ENCODE peak calls at places on chromosomes 7 and 10, in ten cellular contexts. One of them, this sample, is unnamed.

GRCh38 chr7:3027005-3027404 is 16.7 kb downstream of the CARD11 start:
- DNase-seq in prostate gland: no peak
- DNase-seq in testis: no peak
- DNase-seq in ovary: no peak
- DNase-seq in breast epithelium: peak
- DNase-seq in uterus: no peak
- DNase-seq in HCT116: no peak
- DNase-seq in heart left ventricle: no peak
- DNase-seq in spleen: no peak
- DNase-seq in adrenal gland: peak
- DNase-seq in this sample: no peak

GRCh38 chr7:17849504-17849903 is 90.8 kb downstream of the SNX13 start:
- DNase-seq in ovary: no peak
- DNase-seq in breast epithelium: no peak
- DNase-seq in heart left ventricle: no peak
- DNase-seq in adrenal gland: no peak
- DNase-seq in HCT116: no peak
- DNase-seq in testis: no peak
- DNase-seq in prostate gland: no peak
- DNase-seq in spleen: no peak
- DNase-seq in uterus: no peak
- DNase-seq in this sample: no peak

GRCh38 chr10:73648252-73648651 is 7.0 kb upstream of the MYOZ1 start:
- DNase-seq in heart left ventricle: peak
- DNase-seq in testis: peak
- DNase-seq in ovary: peak
- DNase-seq in spleen: no peak
- DNase-seq in adrenal gland: no peak
- DNase-seq in HCT116: no peak
- DNase-seq in prostate gland: no peak
- DNase-seq in uterus: no peak
- DNase-seq in breast epithelium: no peak
- DNase-seq in this sample: no peak

GRCh38 chr7:30778246-30779025 is 7.2 kb downstream of the MINDY4 start:
- DNase-seq in spleen: no peak
- DNase-seq in testis: no peak
- DNase-seq in ovary: no peak
- DNase-seq in heart left ventricle: peak
- DNase-seq in adrenal gland: no peak
- DNase-seq in prostate gland: peak
- DNase-seq in breast epithelium: no peak
- DNase-seq in uterus: no peak
- DNase-seq in HCT116: no peak
- DNase-seq in this sample: no peak

GRCh38 chr10:48625013-48625412 is 20.1 kb upstream of the ARHGAP22 start:
- DNase-seq in testis: no peak
- DNase-seq in breast epithelium: no peak
- DNase-seq in adrenal gland: no peak
- DNase-seq in heart left ventricle: no peak
- DNase-seq in spleen: no peak
- DNase-seq in uterus: no peak
- DNase-seq in ovary: no peak
- DNase-seq in prostate gland: no peak
- DNase-seq in HCT116: no peak
- DNase-seq in this sample: no peak

GRCh38 chr10:44974628-44975431 is 3.8 kb downstream of the DEPP1 start:
- DNase-seq in prostate gland: peak
- DNase-seq in breast epithelium: no peak
- DNase-seq in HCT116: peak
- DNase-seq in ovary: peak
- DNase-seq in adrenal gland: peak
- DNase-seq in spleen: peak
- DNase-seq in testis: peak
- DNase-seq in heart left ventricle: peak
- DNase-seq in uterus: peak
- DNase-seq in this sample: peak

GRCh38 chr7:85483205-85483604 is 296.3 kb upstream of the SEMA3D start:
- DNase-seq in testis: no peak
- DNase-seq in prostate gland: no peak
- DNase-seq in spleen: no peak
- DNase-seq in uterus: no peak
- DNase-seq in HCT116: no peak
- DNase-seq in heart left ventricle: no peak
- DNase-seq in breast epithelium: no peak
- DNase-seq in adrenal gland: no peak
- DNase-seq in ovary: no peak
- DNase-seq in this sample: no peak

GRCh38 chr10:31437959-31438358 is 118.9 kb downstream of the ZEB1 start:
- DNase-seq in testis: no peak
- DNase-seq in adrenal gland: no peak
- DNase-seq in uterus: no peak
- DNase-seq in heart left ventricle: no peak
- DNase-seq in HCT116: no peak
- DNase-seq in spleen: no peak
- DNase-seq in ovary: no peak
- DNase-seq in breast epithelium: no peak
- DNase-seq in prostate gland: no peak
- DNase-seq in this sample: no peak

GRCh38 chr7:98730331-98730730 is 113.2 kb downstream of the NPTX2 start:
- DNase-seq in adrenal gland: no peak
- DNase-seq in ovary: no peak
- DNase-seq in spleen: peak
- DNase-seq in heart left ventricle: no peak
- DNase-seq in HCT116: no peak
- DNase-seq in breast epithelium: no peak
- DNase-seq in uterus: no peak
- DNase-seq in testis: no peak
- DNase-seq in prostate gland: no peak
- DNase-seq in this sample: no peak

DNA sequence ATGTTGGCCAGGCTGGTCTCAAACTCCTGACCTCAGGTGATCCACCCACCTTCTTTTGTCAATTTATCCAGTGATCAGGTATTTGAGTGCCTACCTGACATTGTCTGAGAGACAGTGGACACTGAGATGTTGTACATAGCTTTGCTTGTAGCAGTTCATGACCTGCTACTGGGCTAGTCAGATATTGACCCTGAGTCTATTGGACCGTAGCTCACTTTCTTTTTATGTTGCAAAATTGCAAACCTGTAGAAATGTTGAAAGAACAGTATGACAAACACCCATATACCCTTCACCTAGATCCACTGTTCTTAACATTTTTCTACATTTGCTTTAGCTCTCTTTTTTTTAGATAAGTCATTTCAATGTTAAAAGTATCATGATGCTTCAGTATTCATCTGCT is 410.4 kb upstream of the GALNT17 start:
- DNase-seq in breast epithelium: no peak
- DNase-seq in testis: no peak
- DNase-seq in adrenal gland: no peak
- DNase-seq in spleen: no peak
- DNase-seq in ovary: no peak
- DNase-seq in heart left ventricle: no peak
- DNase-seq in HCT116: no peak
- DNase-seq in prostate gland: no peak
- DNase-seq in uterus: no peak
- DNase-seq in this sample: no peak
- TF ChIP-seq POLR2A in breast epithelium: no peak
- TF ChIP-seq POLR2A in testis: no peak
- TF ChIP-seq POLR2A in adrenal gland: no peak
- TF ChIP-seq POLR2A in spleen: no peak
- TF ChIP-seq POLR2A in ovary: no peak
- TF ChIP-seq POLR2A in heart left ventricle: no peak
- TF ChIP-seq POLR2A in HCT116: no peak
- TF ChIP-seq POLR2A in prostate gland: no peak
- TF ChIP-seq POLR2A in uterus: no peak
- TF ChIP-seq POLR2A in this sample: no peak

GRCh38 chr10:119543814-119544642 is 1.5 kb upstream of the RGS10 start:
- DNase-seq in ovary: no peak
- DNase-seq in spleen: no peak
- DNase-seq in testis: no peak
- DNase-seq in uterus: peak
- DNase-seq in adrenal gland: no peak
- DNase-seq in HCT116: no peak
- DNase-seq in prostate gland: no peak
- DNase-seq in breast epithelium: no peak
- DNase-seq in heart left ventricle: no peak
- DNase-seq in this sample: no peak

GRCh38 chr10:119541459-119542356 is 811 bp downstream of the RGS10 start:
- DNase-seq in heart left ventricle: peak
- DNase-seq in HCT116: no peak
- DNase-seq in spleen: peak
- DNase-seq in breast epithelium: no peak
- DNase-seq in prostate gland: no peak
- DNase-seq in testis: no peak
- DNase-seq in ovary: no peak
- DNase-seq in adrenal gland: no peak
- DNase-seq in uterus: peak
- DNase-seq in this sample: peak

GRCh38 chr10:119545310-119545709 is 2.8 kb upstream of the RGS10 start:
- DNase-seq in adrenal gland: no peak
- DNase-seq in HCT116: no peak
- DNase-seq in ovary: no peak
- DNase-seq in spleen: no peak
- DNase-seq in breast epithelium: no peak
- DNase-seq in heart left ventricle: no peak
- DNase-seq in prostate gland: no peak
- DNase-seq in uterus: no peak
- DNase-seq in testis: no peak
- DNase-seq in this sample: no peak

GRCh38 chr10:119542357-119542989 is at the start of gene RGS10:
- DNase-seq in heart left ventricle: peak
- DNase-seq in adrenal gland: peak
- DNase-seq in testis: peak
- DNase-seq in prostate gland: peak
- DNase-seq in spleen: peak
- DNase-seq in breast epithelium: no peak
- DNase-seq in uterus: peak
- DNase-seq in HCT116: peak
- DNase-seq in ovary: peak
- DNase-seq in this sample: peak

DNA sequence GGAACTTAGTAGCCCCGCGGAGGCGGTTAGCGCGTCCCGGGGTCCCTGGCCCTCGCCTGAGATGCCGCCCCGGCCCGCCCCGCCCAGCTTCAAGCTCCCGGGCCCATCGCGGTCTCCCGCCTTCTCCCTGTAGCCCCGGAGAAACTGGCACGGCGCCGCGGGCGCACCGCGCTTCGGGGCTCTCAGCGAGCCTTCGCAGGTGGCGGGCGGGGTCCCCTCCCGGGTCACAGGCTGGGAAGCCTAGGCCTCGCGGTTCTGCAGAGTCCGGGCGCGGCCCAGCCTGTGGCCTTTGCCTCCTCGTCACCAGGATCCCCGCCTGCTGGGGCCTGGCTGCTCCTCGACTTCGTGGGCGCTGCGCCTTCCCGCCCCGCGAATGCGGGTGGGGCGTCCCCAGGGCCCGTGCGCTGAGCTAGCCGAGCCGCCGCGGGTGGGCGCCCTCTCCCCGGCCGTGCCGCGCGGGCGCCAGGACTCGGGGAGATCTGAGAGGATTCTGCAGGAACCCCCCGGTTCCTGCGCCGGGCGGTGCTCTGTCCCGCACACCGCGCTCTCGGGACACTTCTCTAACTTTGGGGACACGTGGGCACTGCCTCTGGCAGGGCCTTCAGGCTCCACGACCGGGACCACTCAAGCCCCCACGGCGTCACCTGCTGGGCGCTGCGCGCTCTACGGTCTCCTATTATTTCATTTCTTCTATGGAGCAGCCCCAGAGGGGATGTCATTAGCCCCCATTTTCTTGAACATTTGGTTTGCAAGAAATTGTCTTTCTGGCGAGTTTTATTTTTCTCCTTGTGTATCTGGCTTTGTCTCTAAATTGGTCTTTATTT is 683 bp upstream of the RGS10 start:
- DNase-seq in adrenal gland: no peak
- DNase-seq in testis: peak
- DNase-seq in prostate gland: peak
- DNase-seq in spleen: peak
- DNase-seq in heart left ventricle: peak
- DNase-seq in ovary: peak
- DNase-seq in uterus: peak
- DNase-seq in HCT116: no peak
- DNase-seq in breast epithelium: no peak
- DNase-seq in this sample: peak
- TF ChIP-seq POLR2A in adrenal gland: no peak
- TF ChIP-seq POLR2A in testis: no peak
- TF ChIP-seq POLR2A in prostate gland: no peak
- TF ChIP-seq POLR2A in spleen: no peak
- TF ChIP-seq POLR2A in heart left ventricle: no peak
- TF ChIP-seq POLR2A in ovary: no peak
- TF ChIP-seq POLR2A in uterus: no peak
- TF ChIP-seq POLR2A in HCT116: no peak
- TF ChIP-seq POLR2A in breast epithelium: no peak
- TF ChIP-seq POLR2A in this sample: peak

GRCh38 chr7:130926021-130926691 is 192.1 kb upstream of the KLF14 start:
- DNase-seq in ovary: no peak
- DNase-seq in testis: no peak
- DNase-seq in breast epithelium: no peak
- DNase-seq in prostate gland: no peak
- DNase-seq in HCT116: no peak
- DNase-seq in spleen: peak
- DNase-seq in heart left ventricle: no peak
- DNase-seq in uterus: no peak
- DNase-seq in adrenal gland: no peak
- DNase-seq in this sample: no peak
- TF ChIP-seq POLR2A in ovary: no peak
- TF ChIP-seq POLR2A in testis: no peak
- TF ChIP-seq POLR2A in breast epithelium: no peak
- TF ChIP-seq POLR2A in prostate gland: no peak
- TF ChIP-seq POLR2A in HCT116: no peak
- TF ChIP-seq POLR2A in spleen: no peak
- TF ChIP-seq POLR2A in heart left ventricle: no peak
- TF ChIP-seq POLR2A in uterus: no peak
- TF ChIP-seq POLR2A in adrenal gland: no peak
- TF ChIP-seq POLR2A in this sample: no peak

DNA sequence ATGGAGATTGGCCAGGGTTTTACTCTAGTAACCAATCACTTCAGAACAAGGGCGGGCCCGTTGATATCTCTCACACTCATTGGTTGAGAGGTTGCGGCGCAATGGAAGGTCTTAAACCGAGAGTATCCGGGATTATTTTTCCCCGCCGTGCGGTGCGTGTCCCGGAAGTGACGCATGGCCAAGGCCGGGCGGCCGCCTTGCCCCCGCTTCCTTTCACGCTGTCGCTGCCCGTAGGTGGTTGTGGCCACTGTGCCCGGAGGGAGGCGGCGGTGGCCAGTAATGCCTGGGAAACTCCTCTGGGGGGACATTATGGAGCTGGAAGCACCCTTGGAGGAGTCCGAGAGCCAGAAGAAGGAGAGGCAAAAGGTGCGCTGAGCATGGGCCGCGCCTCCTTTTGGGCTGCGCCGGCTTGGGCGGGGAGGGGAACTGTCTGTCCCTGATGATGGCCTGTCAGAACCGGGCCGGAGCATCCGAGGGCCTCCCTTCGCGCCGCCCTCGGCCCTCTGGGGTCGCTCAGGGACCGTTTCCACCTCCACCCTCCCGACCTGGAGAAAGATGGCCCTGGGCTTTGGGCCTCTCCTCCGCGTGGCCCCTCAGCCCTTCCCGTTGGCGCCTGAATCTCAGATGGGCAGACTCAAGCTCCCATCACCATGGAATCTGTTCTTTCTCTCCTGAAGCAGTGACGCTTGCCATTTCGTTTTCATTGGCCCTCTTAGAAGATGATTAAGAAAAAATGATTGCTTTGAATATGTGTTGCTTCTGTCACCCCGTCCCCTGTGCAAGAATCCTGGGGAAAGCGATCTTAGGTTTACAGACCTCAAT is at the start of gene DDX50:
- DNase-seq in prostate gland: peak
- DNase-seq in adrenal gland: peak
- DNase-seq in uterus: peak
- DNase-seq in heart left ventricle: peak
- DNase-seq in breast epithelium: peak
- DNase-seq in ovary: peak
- DNase-seq in spleen: peak
- DNase-seq in testis: peak
- DNase-seq in HCT116: peak
- DNase-seq in this sample: peak
- TF ChIP-seq POLR2A in prostate gland: peak
- TF ChIP-seq POLR2A in adrenal gland: peak
- TF ChIP-seq POLR2A in uterus: peak
- TF ChIP-seq POLR2A in heart left ventricle: no peak
- TF ChIP-seq POLR2A in breast epithelium: no peak
- TF ChIP-seq POLR2A in ovary: peak
- TF ChIP-seq POLR2A in spleen: peak
- TF ChIP-seq POLR2A in testis: no peak
- TF ChIP-seq POLR2A in HCT116: peak
- TF ChIP-seq POLR2A in this sample: peak